ENCODE peak calls at places on chromosome 13, in nine cellular contexts. One of them, this sample, is unnamed.

GRCh38 chr13:101624981-101625380 is 172.5 kb downstream of the ITGBL1 start:
- DNase-seq in activated T-cell treated with anti-CD3 and anti-CD28 coated beads, Interleukin-2, amount 50 U/mL, for 48 hours: no peak
- DNase-seq in HFFc6: no peak
- DNase-seq in ureter: no peak
- DNase-seq in left ventricle myocardium superior: no peak
- DNase-seq in hepatic stellate cell: no peak
- DNase-seq in OCI-LY7: no peak
- DNase-seq in ELR: no peak
- DNase-seq in right atrium auricular region: no peak
- DNase-seq in this sample: no peak

GRCh38 chr13:23771966-23772365 is 117.2 kb downstream of the MIPEP start:
- DNase-seq in activated T-cell treated with anti-CD3 and anti-CD28 coated beads, Interleukin-2, amount 50 U/mL, for 48 hours: no peak
- DNase-seq in HFFc6: peak; percentile 7
- DNase-seq in ureter: no peak
- DNase-seq in left ventricle myocardium superior: no peak
- DNase-seq in hepatic stellate cell: no peak
- DNase-seq in OCI-LY7: no peak
- DNase-seq in ELR: peak; percentile 51
- DNase-seq in right atrium auricular region: no peak
- DNase-seq in this sample: no peak

GRCh38 chr13:48646791-48647190 is 6.9 kb upstream of the CYSLTR2 start:
- DNase-seq in activated T-cell treated with anti-CD3 and anti-CD28 coated beads, Interleukin-2, amount 50 U/mL, for 48 hours: no peak
- DNase-seq in HFFc6: no peak
- DNase-seq in ureter: no peak
- DNase-seq in left ventricle myocardium superior: no peak
- DNase-seq in hepatic stellate cell: no peak
- DNase-seq in OCI-LY7: no peak
- DNase-seq in ELR: no peak
- DNase-seq in right atrium auricular region: no peak
- DNase-seq in this sample: no peak

GRCh38 chr13:113991191-113991669 is 17.4 kb upstream of the C13orf46 start:
- DNase-seq in activated T-cell treated with anti-CD3 and anti-CD28 coated beads, Interleukin-2, amount 50 U/mL, for 48 hours: no peak
- DNase-seq in HFFc6: no peak
- DNase-seq in ureter: no peak
- DNase-seq in left ventricle myocardium superior: no peak
- DNase-seq in hepatic stellate cell: no peak
- DNase-seq in OCI-LY7: no peak
- DNase-seq in ELR: no peak
- DNase-seq in right atrium auricular region: no peak
- DNase-seq in this sample: no peak

GRCh38 chr13:29946093-29946492 is 95.7 kb upstream of the UBL3 start:
- DNase-seq in activated T-cell treated with anti-CD3 and anti-CD28 coated beads, Interleukin-2, amount 50 U/mL, for 48 hours: no peak
- DNase-seq in HFFc6: no peak
- DNase-seq in ureter: no peak
- DNase-seq in left ventricle myocardium superior: no peak
- DNase-seq in hepatic stellate cell: no peak
- DNase-seq in OCI-LY7: no peak
- DNase-seq in ELR: no peak
- DNase-seq in right atrium auricular region: no peak
- DNase-seq in this sample: no peak

GRCh38 chr13:97615266-97615665 is 181.3 kb downstream of the RAP2A start:
- DNase-seq in activated T-cell treated with anti-CD3 and anti-CD28 coated beads, Interleukin-2, amount 50 U/mL, for 48 hours: no peak
- DNase-seq in HFFc6: no peak
- DNase-seq in ureter: no peak
- DNase-seq in left ventricle myocardium superior: no peak
- DNase-seq in hepatic stellate cell: no peak
- DNase-seq in OCI-LY7: no peak
- DNase-seq in ELR: no peak
- DNase-seq in right atrium auricular region: no peak
- DNase-seq in this sample: no peak

GRCh38 chr13:113638173-113638746 is 19.7 kb downstream of the ATP4B start:
- DNase-seq in activated T-cell treated with anti-CD3 and anti-CD28 coated beads, Interleukin-2, amount 50 U/mL, for 48 hours: no peak
- DNase-seq in HFFc6: no peak
- DNase-seq in ureter: no peak
- DNase-seq in left ventricle myocardium superior: peak; percentile 7
- DNase-seq in hepatic stellate cell: no peak
- DNase-seq in OCI-LY7: no peak
- DNase-seq in ELR: no peak
- DNase-seq in right atrium auricular region: no peak
- DNase-seq in this sample: no peak

GRCh38 chr13:113275387-113275786 is 21.7 kb upstream of the LAMP1 start:
- DNase-seq in activated T-cell treated with anti-CD3 and anti-CD28 coated beads, Interleukin-2, amount 50 U/mL, for 48 hours: peak; percentile 46
- DNase-seq in HFFc6: peak; percentile 76
- DNase-seq in ureter: no peak
- DNase-seq in left ventricle myocardium superior: no peak
- DNase-seq in hepatic stellate cell: peak; percentile 54
- DNase-seq in OCI-LY7: peak; percentile 40
- DNase-seq in ELR: peak; percentile 85
- DNase-seq in right atrium auricular region: no peak
- DNase-seq in this sample: peak; percentile 67

GRCh38 chr13:51995677-51996551 is 15.3 kb downstream of the ATP7B start:
- DNase-seq in activated T-cell treated with anti-CD3 and anti-CD28 coated beads, Interleukin-2, amount 50 U/mL, for 48 hours: no peak
- DNase-seq in HFFc6: no peak
- DNase-seq in ureter: peak; percentile 61
- DNase-seq in left ventricle myocardium superior: peak; percentile 65
- DNase-seq in hepatic stellate cell: no peak
- DNase-seq in OCI-LY7: no peak
- DNase-seq in ELR: no peak
- DNase-seq in right atrium auricular region: no peak
- DNase-seq in this sample: peak; percentile 16

GRCh38 chr13:85806553-85807175 is 7.4 kb upstream of the SLITRK6 start:
- DNase-seq in activated T-cell treated with anti-CD3 and anti-CD28 coated beads, Interleukin-2, amount 50 U/mL, for 48 hours: no peak
- DNase-seq in HFFc6: peak; percentile 55
- DNase-seq in ureter: no peak
- DNase-seq in left ventricle myocardium superior: no peak
- DNase-seq in hepatic stellate cell: peak; percentile 2
- DNase-seq in OCI-LY7: peak; percentile 65
- DNase-seq in ELR: peak; percentile 67
- DNase-seq in right atrium auricular region: no peak
- DNase-seq in this sample: peak; percentile 69

GRCh38 chr13:92317066-92317465 is 909.5 kb upstream of the GPC6 start:
- DNase-seq in activated T-cell treated with anti-CD3 and anti-CD28 coated beads, Interleukin-2, amount 50 U/mL, for 48 hours: no peak
- DNase-seq in HFFc6: no peak
- DNase-seq in ureter: no peak
- DNase-seq in left ventricle myocardium superior: no peak
- DNase-seq in hepatic stellate cell: no peak
- DNase-seq in OCI-LY7: no peak
- DNase-seq in ELR: peak; percentile 1
- DNase-seq in right atrium auricular region: no peak
- DNase-seq in this sample: peak; percentile 52

GRCh38 chr13:93190006-93190405 is 36.6 kb upstream of the GPC6 start:
- DNase-seq in activated T-cell treated with anti-CD3 and anti-CD28 coated beads, Interleukin-2, amount 50 U/mL, for 48 hours: no peak
- DNase-seq in HFFc6: no peak
- DNase-seq in ureter: no peak
- DNase-seq in left ventricle myocardium superior: no peak
- DNase-seq in hepatic stellate cell: no peak
- DNase-seq in OCI-LY7: no peak
- DNase-seq in ELR: no peak
- DNase-seq in right atrium auricular region: no peak
- DNase-seq in this sample: no peak

GRCh38 chr13:101626925-101627555 is 174.6 kb downstream of the ITGBL1 start:
- DNase-seq in activated T-cell treated with anti-CD3 and anti-CD28 coated beads, Interleukin-2, amount 50 U/mL, for 48 hours: peak; percentile 29
- DNase-seq in HFFc6: no peak
- DNase-seq in ureter: no peak
- DNase-seq in left ventricle myocardium superior: no peak
- DNase-seq in hepatic stellate cell: no peak
- DNase-seq in OCI-LY7: peak; percentile 28
- DNase-seq in ELR: peak; percentile 17
- DNase-seq in right atrium auricular region: no peak
- DNase-seq in this sample: peak; percentile 41

GRCh38 chr13:58399263-58399662 is 767.7 kb downstream of the PCDH17 start:
- DNase-seq in activated T-cell treated with anti-CD3 and anti-CD28 coated beads, Interleukin-2, amount 50 U/mL, for 48 hours: no peak
- DNase-seq in HFFc6: no peak
- DNase-seq in ureter: no peak
- DNase-seq in left ventricle myocardium superior: no peak
- DNase-seq in hepatic stellate cell: no peak
- DNase-seq in OCI-LY7: no peak
- DNase-seq in ELR: no peak
- DNase-seq in right atrium auricular region: no peak
- DNase-seq in this sample: no peak

GRCh38 chr13:113544071-113544891 is 40.3 kb upstream of the TFDP1 start:
- DNase-seq in activated T-cell treated with anti-CD3 and anti-CD28 coated beads, Interleukin-2, amount 50 U/mL, for 48 hours: no peak
- DNase-seq in HFFc6: no peak
- DNase-seq in ureter: no peak
- DNase-seq in left ventricle myocardium superior: no peak
- DNase-seq in hepatic stellate cell: no peak
- DNase-seq in OCI-LY7: no peak
- DNase-seq in ELR: no peak
- DNase-seq in right atrium auricular region: no peak
- DNase-seq in this sample: no peak

GRCh38 chr13:99332456-99332855 is 25.3 kb upstream of the GPR183 start:
- DNase-seq in activated T-cell treated with anti-CD3 and anti-CD28 coated beads, Interleukin-2, amount 50 U/mL, for 48 hours: no peak
- DNase-seq in HFFc6: no peak
- DNase-seq in ureter: no peak
- DNase-seq in left ventricle myocardium superior: peak; percentile 47
- DNase-seq in hepatic stellate cell: no peak
- DNase-seq in OCI-LY7: no peak
- DNase-seq in ELR: no peak
- DNase-seq in right atrium auricular region: no peak
- DNase-seq in this sample: no peak

GRCh38 chr13:103130681-103131210 is 64.5 kb upstream of the SLC10A2 start:
- DNase-seq in activated T-cell treated with anti-CD3 and anti-CD28 coated beads, Interleukin-2, amount 50 U/mL, for 48 hours: no peak
- DNase-seq in HFFc6: no peak
- DNase-seq in ureter: no peak
- DNase-seq in left ventricle myocardium superior: no peak
- DNase-seq in hepatic stellate cell: no peak
- DNase-seq in OCI-LY7: no peak
- DNase-seq in ELR: no peak
- DNase-seq in right atrium auricular region: no peak
- DNase-seq in this sample: no peak

GRCh38 chr13:98384739-98385138 is 192.2 kb downstream of the STK24 start:
- DNase-seq in activated T-cell treated with anti-CD3 and anti-CD28 coated beads, Interleukin-2, amount 50 U/mL, for 48 hours: no peak
- DNase-seq in HFFc6: peak; percentile 33
- DNase-seq in ureter: no peak
- DNase-seq in left ventricle myocardium superior: no peak
- DNase-seq in hepatic stellate cell: peak; percentile 40
- DNase-seq in OCI-LY7: no peak
- DNase-seq in ELR: peak; percentile 35
- DNase-seq in right atrium auricular region: no peak
- DNase-seq in this sample: peak; percentile 76

GRCh38 chr13:98990701-98991100 is 12.8 kb upstream of the DOCK9 start:
- DNase-seq in activated T-cell treated with anti-CD3 and anti-CD28 coated beads, Interleukin-2, amount 50 U/mL, for 48 hours: no peak
- DNase-seq in HFFc6: no peak
- DNase-seq in ureter: no peak
- DNase-seq in left ventricle myocardium superior: no peak
- DNase-seq in hepatic stellate cell: no peak
- DNase-seq in OCI-LY7: no peak
- DNase-seq in ELR: no peak
- DNase-seq in right atrium auricular region: no peak
- DNase-seq in this sample: no peak

GRCh38 chr13:111213964-111214726 is 99.0 kb downstream of the ARHGEF7 start:
- DNase-seq in activated T-cell treated with anti-CD3 and anti-CD28 coated beads, Interleukin-2, amount 50 U/mL, for 48 hours: no peak
- DNase-seq in HFFc6: no peak
- DNase-seq in ureter: no peak
- DNase-seq in left ventricle myocardium superior: no peak
- DNase-seq in hepatic stellate cell: no peak
- DNase-seq in OCI-LY7: peak; percentile 54
- DNase-seq in ELR: no peak
- DNase-seq in right atrium auricular region: no peak
- DNase-seq in this sample: no peak

GRCh38 chr13:95212962-95213850 is 88.0 kb downstream of the ABCC4 start:
- DNase-seq in activated T-cell treated with anti-CD3 and anti-CD28 coated beads, Interleukin-2, amount 50 U/mL, for 48 hours: no peak
- DNase-seq in HFFc6: no peak
- DNase-seq in ureter: no peak
- DNase-seq in left ventricle myocardium superior: no peak
- DNase-seq in hepatic stellate cell: no peak
- DNase-seq in OCI-LY7: no peak
- DNase-seq in ELR: no peak
- DNase-seq in right atrium auricular region: no peak
- DNase-seq in this sample: no peak

GRCh38 chr13:71979616-71980015 is 112.6 kb upstream of the DACH1 start:
- DNase-seq in activated T-cell treated with anti-CD3 and anti-CD28 coated beads, Interleukin-2, amount 50 U/mL, for 48 hours: no peak
- DNase-seq in HFFc6: no peak
- DNase-seq in ureter: no peak
- DNase-seq in left ventricle myocardium superior: no peak
- DNase-seq in hepatic stellate cell: no peak
- DNase-seq in OCI-LY7: peak; percentile 2
- DNase-seq in ELR: peak; percentile 10
- DNase-seq in right atrium auricular region: no peak
- DNase-seq in this sample: peak; percentile 5

GRCh38 chr13:85255978-85256377 is 543.2 kb downstream of the SLITRK6 start:
- DNase-seq in activated T-cell treated with anti-CD3 and anti-CD28 coated beads, Interleukin-2, amount 50 U/mL, for 48 hours: no peak
- DNase-seq in HFFc6: no peak
- DNase-seq in ureter: no peak
- DNase-seq in left ventricle myocardium superior: no peak
- DNase-seq in hepatic stellate cell: no peak
- DNase-seq in OCI-LY7: no peak
- DNase-seq in ELR: no peak
- DNase-seq in right atrium auricular region: no peak
- DNase-seq in this sample: no peak

GRCh38 chr13:35855531-35856019 is 275.6 kb downstream of the DCLK1 start:
- DNase-seq in activated T-cell treated with anti-CD3 and anti-CD28 coated beads, Interleukin-2, amount 50 U/mL, for 48 hours: no peak
- DNase-seq in HFFc6: no peak
- DNase-seq in ureter: no peak
- DNase-seq in left ventricle myocardium superior: no peak
- DNase-seq in hepatic stellate cell: no peak
- DNase-seq in OCI-LY7: no peak
- DNase-seq in ELR: peak; percentile 75
- DNase-seq in right atrium auricular region: no peak
- DNase-seq in this sample: no peak

GRCh38 chr13:114004416-114005205 is 30.7 kb upstream of the C13orf46 start:
- DNase-seq in activated T-cell treated with anti-CD3 and anti-CD28 coated beads, Interleukin-2, amount 50 U/mL, for 48 hours: no peak
- DNase-seq in HFFc6: no peak
- DNase-seq in ureter: no peak
- DNase-seq in left ventricle myocardium superior: peak; percentile 54
- DNase-seq in hepatic stellate cell: no peak
- DNase-seq in OCI-LY7: no peak
- DNase-seq in ELR: peak; percentile 20
- DNase-seq in right atrium auricular region: peak; percentile 88
- DNase-seq in this sample: peak; percentile 78

GRCh38 chr13:47136659-47136975 is 239.8 kb upstream of the HTR2A start:
- DNase-seq in activated T-cell treated with anti-CD3 and anti-CD28 coated beads, Interleukin-2, amount 50 U/mL, for 48 hours: no peak
- DNase-seq in HFFc6: no peak
- DNase-seq in ureter: no peak
- DNase-seq in left ventricle myocardium superior: no peak
- DNase-seq in hepatic stellate cell: no peak
- DNase-seq in OCI-LY7: no peak
- DNase-seq in ELR: no peak
- DNase-seq in right atrium auricular region: no peak
- DNase-seq in this sample: no peak

GRCh38 chr13:46662690-46663089 is 109.7 kb downstream of the LRCH1 start:
- DNase-seq in activated T-cell treated with anti-CD3 and anti-CD28 coated beads, Interleukin-2, amount 50 U/mL, for 48 hours: no peak
- DNase-seq in HFFc6: no peak
- DNase-seq in ureter: no peak
- DNase-seq in left ventricle myocardium superior: no peak
- DNase-seq in hepatic stellate cell: no peak
- DNase-seq in OCI-LY7: no peak
- DNase-seq in ELR: no peak
- DNase-seq in right atrium auricular region: no peak
- DNase-seq in this sample: no peak

GRCh38 chr13:97387487-97388353 is 46.2 kb upstream of the RAP2A start:
- DNase-seq in activated T-cell treated with anti-CD3 and anti-CD28 coated beads, Interleukin-2, amount 50 U/mL, for 48 hours: no peak
- DNase-seq in HFFc6: no peak
- DNase-seq in ureter: no peak
- DNase-seq in left ventricle myocardium superior: no peak
- DNase-seq in hepatic stellate cell: no peak
- DNase-seq in OCI-LY7: no peak
- DNase-seq in ELR: no peak
- DNase-seq in right atrium auricular region: no peak
- DNase-seq in this sample: no peak

GRCh38 chr13:19590423-19590822 is 29.1 kb upstream of the TPTE2 start:
- DNase-seq in activated T-cell treated with anti-CD3 and anti-CD28 coated beads, Interleukin-2, amount 50 U/mL, for 48 hours: no peak
- DNase-seq in HFFc6: no peak
- DNase-seq in ureter: no peak
- DNase-seq in left ventricle myocardium superior: no peak
- DNase-seq in hepatic stellate cell: no peak
- DNase-seq in OCI-LY7: no peak
- DNase-seq in ELR: no peak
- DNase-seq in right atrium auricular region: no peak
- DNase-seq in this sample: no peak

GRCh38 chr13:30421093-30422055 is 919 bp upstream of the UBE2L5 start:
- DNase-seq in activated T-cell treated with anti-CD3 and anti-CD28 coated beads, Interleukin-2, amount 50 U/mL, for 48 hours: peak; percentile 53
- DNase-seq in HFFc6: peak; percentile 81
- DNase-seq in ureter: peak; percentile 91
- DNase-seq in left ventricle myocardium superior: peak; percentile 93
- DNase-seq in hepatic stellate cell: peak; percentile 79
- DNase-seq in OCI-LY7: peak; percentile 71
- DNase-seq in ELR: peak; percentile 85
- DNase-seq in right atrium auricular region: peak; percentile 85
- DNase-seq in this sample: peak; percentile 89

GRCh38 chr13:97454699-97455098 is 20.7 kb downstream of the RAP2A start:
- DNase-seq in activated T-cell treated with anti-CD3 and anti-CD28 coated beads, Interleukin-2, amount 50 U/mL, for 48 hours: no peak
- DNase-seq in HFFc6: no peak
- DNase-seq in ureter: no peak
- DNase-seq in left ventricle myocardium superior: no peak
- DNase-seq in hepatic stellate cell: no peak
- DNase-seq in OCI-LY7: no peak
- DNase-seq in ELR: no peak
- DNase-seq in right atrium auricular region: no peak
- DNase-seq in this sample: no peak

This sample was measured in astrocyte of the spinal cord.